ENCODE peak calls at places on chromosomes 12 and 14, in eight cellular contexts. One of them, this sample, is unnamed.

GRCh38 chr12:59075141-59075540 is 154.8 kb upstream of the LRIG3 start:
- DNase-seq in breast epithelium: no peak
- DNase-seq in sigmoid colon: no peak
- DNase-seq in GM23338: no peak
- DNase-seq in H1: no peak
- DNase-seq in stomach: no peak
- DNase-seq in K562: no peak
- DNase-seq in HL-60: no peak
- DNase-seq in this sample: no peak

GRCh38 chr12:103800252-103800771 is 40.7 kb downstream of the NT5DC3 start:
- DNase-seq in breast epithelium: peak; percentile 51
- DNase-seq in sigmoid colon: peak; percentile 83
- DNase-seq in GM23338: no peak
- DNase-seq in H1: no peak
- DNase-seq in stomach: peak; percentile 68
- DNase-seq in K562: no peak
- DNase-seq in HL-60: peak; percentile 25
- DNase-seq in this sample: no peak

GRCh38 chr14:104290058-104290667 is 151.8 kb downstream of the KIF26A start:
- DNase-seq in breast epithelium: no peak
- DNase-seq in sigmoid colon: peak; percentile 29
- DNase-seq in GM23338: no peak
- DNase-seq in H1: no peak
- DNase-seq in stomach: no peak
- DNase-seq in K562: no peak
- DNase-seq in HL-60: no peak
- DNase-seq in this sample: no peak

GRCh38 chr14:71190691-71191090 is 283.4 kb downstream of the PCNX1 start:
- DNase-seq in breast epithelium: no peak
- DNase-seq in sigmoid colon: no peak
- DNase-seq in GM23338: no peak
- DNase-seq in H1: no peak
- DNase-seq in stomach: no peak
- DNase-seq in K562: no peak
- DNase-seq in HL-60: no peak
- DNase-seq in this sample: no peak

GRCh38 chr14:20797159-20797558 is 5.5 kb downstream of the RNASE1 start:
- DNase-seq in breast epithelium: no peak
- DNase-seq in sigmoid colon: no peak
- DNase-seq in GM23338: no peak
- DNase-seq in H1: no peak
- DNase-seq in stomach: no peak
- DNase-seq in K562: no peak
- DNase-seq in HL-60: no peak
- DNase-seq in this sample: no peak

GRCh38 chr14:78143489-78144145 is 26.6 kb upstream of the NRXN3 start:
- DNase-seq in breast epithelium: no peak
- DNase-seq in sigmoid colon: no peak
- DNase-seq in GM23338: no peak
- DNase-seq in H1: no peak
- DNase-seq in stomach: no peak
- DNase-seq in K562: peak; percentile 21
- DNase-seq in HL-60: no peak
- DNase-seq in this sample: no peak

GRCh38 chr14:103401223-103402214 is 16.3 kb downstream of the MARK3 start:
- DNase-seq in breast epithelium: no peak
- DNase-seq in sigmoid colon: no peak
- DNase-seq in GM23338: peak; percentile 23
- DNase-seq in H1: no peak
- DNase-seq in stomach: no peak
- DNase-seq in K562: no peak
- DNase-seq in HL-60: no peak
- DNase-seq in this sample: no peak

GRCh38 chr12:41189395-41190251 is 1.5 kb downstream of the PDZRN4 start:
- DNase-seq in breast epithelium: no peak
- DNase-seq in sigmoid colon: peak; percentile 89
- DNase-seq in GM23338: peak; percentile 45
- DNase-seq in H1: peak; percentile 55
- DNase-seq in stomach: no peak
- DNase-seq in K562: no peak
- DNase-seq in HL-60: no peak
- DNase-seq in this sample: no peak

GRCh38 chr12:52220456-52220855 is 12.6 kb upstream of the KRT7 start:
- DNase-seq in breast epithelium: no peak
- DNase-seq in sigmoid colon: peak; percentile 14
- DNase-seq in GM23338: no peak
- DNase-seq in H1: no peak
- DNase-seq in stomach: no peak
- DNase-seq in K562: no peak
- DNase-seq in HL-60: no peak
- DNase-seq in this sample: no peak

GRCh38 chr12:106672308-106673085 is 89.7 kb downstream of the RFX4 start:
- DNase-seq in breast epithelium: no peak
- DNase-seq in sigmoid colon: no peak
- DNase-seq in GM23338: peak; percentile 61
- DNase-seq in H1: peak; percentile 40
- DNase-seq in stomach: no peak
- DNase-seq in K562: no peak
- DNase-seq in HL-60: no peak
- DNase-seq in this sample: no peak

GRCh38 chr12:117514016-117514415 is 152.6 kb upstream of the NOS1 start:
- DNase-seq in breast epithelium: no peak
- DNase-seq in sigmoid colon: no peak
- DNase-seq in GM23338: peak; percentile 33
- DNase-seq in H1: no peak
- DNase-seq in stomach: peak; percentile 50
- DNase-seq in K562: no peak
- DNase-seq in HL-60: no peak
- DNase-seq in this sample: no peak

GRCh38 chr14:61681413-61681812 is 13.9 kb upstream of the HIF1A start:
- DNase-seq in breast epithelium: no peak
- DNase-seq in sigmoid colon: no peak
- DNase-seq in GM23338: no peak
- DNase-seq in H1: no peak
- DNase-seq in stomach: no peak
- DNase-seq in K562: no peak
- DNase-seq in HL-60: no peak
- DNase-seq in this sample: no peak

GRCh38 chr14:42023452-42023851 is 416.8 kb downstream of the LRFN5 start:
- DNase-seq in breast epithelium: no peak
- DNase-seq in sigmoid colon: no peak
- DNase-seq in GM23338: no peak
- DNase-seq in H1: no peak
- DNase-seq in stomach: no peak
- DNase-seq in K562: no peak
- DNase-seq in HL-60: no peak
- DNase-seq in this sample: no peak

GRCh38 chr14:75452900-75453816 is 25.3 kb downstream of the JDP2 start:
- DNase-seq in breast epithelium: peak; percentile 88
- DNase-seq in sigmoid colon: peak; percentile 92
- DNase-seq in GM23338: peak; percentile 97
- DNase-seq in H1: peak; percentile 82
- DNase-seq in stomach: no peak
- DNase-seq in K562: no peak
- DNase-seq in HL-60: no peak
- DNase-seq in this sample: no peak

GRCh38 chr12:100437038-100437841 is 36.4 kb upstream of the NR1H4 start:
- DNase-seq in breast epithelium: no peak
- DNase-seq in sigmoid colon: no peak
- DNase-seq in GM23338: no peak
- DNase-seq in H1: no peak
- DNase-seq in stomach: no peak
- DNase-seq in K562: no peak
- DNase-seq in HL-60: no peak
- DNase-seq in this sample: no peak

GRCh38 chr14:105061428-105062047 is 3.7 kb downstream of the GPR132 start:
- DNase-seq in breast epithelium: no peak
- DNase-seq in sigmoid colon: peak; percentile 76
- DNase-seq in GM23338: no peak
- DNase-seq in H1: no peak
- DNase-seq in stomach: peak; percentile 44
- DNase-seq in K562: no peak
- DNase-seq in HL-60: peak; percentile 73
- DNase-seq in this sample: peak; percentile 56

GRCh38 chr12:131564843-131565242 is 146.0 kb upstream of the SFSWAP start:
- DNase-seq in breast epithelium: no peak
- DNase-seq in sigmoid colon: no peak
- DNase-seq in GM23338: no peak
- DNase-seq in H1: no peak
- DNase-seq in stomach: no peak
- DNase-seq in K562: no peak
- DNase-seq in HL-60: no peak
- DNase-seq in this sample: no peak

GRCh38 chr14:48967419-48967818 is 618.8 kb downstream of the RPS29 start:
- DNase-seq in breast epithelium: no peak
- DNase-seq in sigmoid colon: no peak
- DNase-seq in GM23338: no peak
- DNase-seq in H1: no peak
- DNase-seq in stomach: no peak
- DNase-seq in K562: no peak
- DNase-seq in HL-60: no peak
- DNase-seq in this sample: no peak

GRCh38 chr12:1471224-1471623 is 123.2 kb downstream of the FBXL14 start:
- DNase-seq in breast epithelium: no peak
- DNase-seq in sigmoid colon: no peak
- DNase-seq in GM23338: no peak
- DNase-seq in H1: no peak
- DNase-seq in stomach: no peak
- DNase-seq in K562: no peak
- DNase-seq in HL-60: no peak
- DNase-seq in this sample: no peak

GRCh38 chr14:100076133-100076532 is 10.9 kb downstream of the EVL start:
- DNase-seq in breast epithelium: no peak
- DNase-seq in sigmoid colon: no peak
- DNase-seq in GM23338: peak; percentile 79
- DNase-seq in H1: no peak
- DNase-seq in stomach: no peak
- DNase-seq in K562: peak; percentile 57
- DNase-seq in HL-60: peak; percentile 90
- DNase-seq in this sample: no peak

DNA sequence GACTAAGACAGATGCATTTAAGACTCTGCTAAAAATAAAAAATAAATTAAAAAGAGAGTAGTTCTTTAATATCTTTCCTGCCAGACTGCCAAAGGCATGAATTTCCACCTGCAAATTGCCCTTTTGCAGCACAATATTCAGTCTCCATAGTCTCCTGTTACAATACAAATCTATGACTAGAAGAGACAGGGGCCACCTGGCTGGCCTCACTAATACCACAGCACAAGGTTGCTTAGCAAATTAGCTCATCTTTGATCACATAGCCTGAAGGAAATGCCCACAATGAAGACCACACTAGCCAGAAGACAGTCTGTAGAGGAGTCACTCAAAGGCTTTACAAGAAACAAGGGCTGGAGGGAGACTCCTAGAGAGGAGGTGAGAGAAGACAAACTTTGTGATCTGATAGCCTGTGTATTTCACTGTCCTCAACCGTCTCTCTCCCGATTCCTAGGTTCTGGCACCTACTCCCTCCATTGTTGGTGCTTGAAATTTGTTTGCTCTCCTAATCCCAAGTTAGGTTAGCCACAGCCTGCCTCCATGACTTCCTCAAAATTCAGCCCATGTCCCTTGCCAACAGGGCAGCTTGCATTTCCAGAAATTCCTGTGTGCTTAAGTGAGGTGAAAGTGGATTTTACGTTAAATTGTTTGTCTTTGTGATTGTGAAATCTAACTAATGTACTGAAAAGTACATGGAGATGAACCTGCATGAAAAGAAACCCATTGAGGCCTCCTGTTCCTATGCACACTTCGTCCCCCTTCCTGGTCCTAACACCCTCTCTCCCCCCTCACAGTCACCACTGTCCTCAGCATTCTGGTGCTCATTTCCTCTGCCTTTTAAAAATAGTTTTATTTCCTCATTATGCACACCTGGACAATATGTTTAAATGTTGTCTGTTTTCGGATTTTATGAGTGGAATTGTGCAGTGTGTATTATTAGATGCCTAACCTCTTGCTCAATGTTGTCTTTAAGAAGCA is 88.7 kb upstream of the PLXNC1 start:
- DNase-seq in breast epithelium: peak; percentile 51
- DNase-seq in sigmoid colon: no peak
- DNase-seq in GM23338: no peak
- DNase-seq in H1: no peak
- DNase-seq in stomach: peak; percentile 28
- DNase-seq in K562: no peak
- DNase-seq in HL-60: no peak
- DNase-seq in this sample: no peak
- TF ChIP-seq POLR2AphosphoS5 in breast epithelium: no peak
- TF ChIP-seq POLR2AphosphoS5 in sigmoid colon: no peak
- TF ChIP-seq POLR2AphosphoS5 in GM23338: no peak
- TF ChIP-seq POLR2AphosphoS5 in H1: no peak
- TF ChIP-seq POLR2AphosphoS5 in stomach: no peak
- TF ChIP-seq POLR2AphosphoS5 in K562: no peak
- TF ChIP-seq POLR2AphosphoS5 in HL-60: no peak
- TF ChIP-seq POLR2AphosphoS5 in this sample: no peak

GRCh38 chr12:50275545-50275944 is 7.8 kb downstream of the LIMA1 start:
- DNase-seq in breast epithelium: no peak
- DNase-seq in sigmoid colon: no peak
- DNase-seq in GM23338: no peak
- DNase-seq in H1: no peak
- DNase-seq in stomach: peak; percentile 59
- DNase-seq in K562: peak; percentile 62
- DNase-seq in HL-60: no peak
- DNase-seq in this sample: no peak
- TF ChIP-seq POLR2AphosphoS5 in breast epithelium: no peak
- TF ChIP-seq POLR2AphosphoS5 in sigmoid colon: no peak
- TF ChIP-seq POLR2AphosphoS5 in GM23338: no peak
- TF ChIP-seq POLR2AphosphoS5 in H1: no peak
- TF ChIP-seq POLR2AphosphoS5 in stomach: no peak
- TF ChIP-seq POLR2AphosphoS5 in K562: no peak
- TF ChIP-seq POLR2AphosphoS5 in HL-60: no peak
- TF ChIP-seq POLR2AphosphoS5 in this sample: no peak

GRCh38 chr12:130084359-130084758 is 77.9 kb upstream of the FZD10 start:
- DNase-seq in breast epithelium: no peak
- DNase-seq in sigmoid colon: no peak
- DNase-seq in GM23338: no peak
- DNase-seq in H1: no peak
- DNase-seq in stomach: no peak
- DNase-seq in K562: no peak
- DNase-seq in HL-60: no peak
- DNase-seq in this sample: no peak
- TF ChIP-seq POLR2AphosphoS5 in breast epithelium: no peak
- TF ChIP-seq POLR2AphosphoS5 in sigmoid colon: no peak
- TF ChIP-seq POLR2AphosphoS5 in GM23338: no peak
- TF ChIP-seq POLR2AphosphoS5 in H1: no peak
- TF ChIP-seq POLR2AphosphoS5 in stomach: no peak
- TF ChIP-seq POLR2AphosphoS5 in K562: no peak
- TF ChIP-seq POLR2AphosphoS5 in HL-60: no peak
- TF ChIP-seq POLR2AphosphoS5 in this sample: no peak

DNA sequence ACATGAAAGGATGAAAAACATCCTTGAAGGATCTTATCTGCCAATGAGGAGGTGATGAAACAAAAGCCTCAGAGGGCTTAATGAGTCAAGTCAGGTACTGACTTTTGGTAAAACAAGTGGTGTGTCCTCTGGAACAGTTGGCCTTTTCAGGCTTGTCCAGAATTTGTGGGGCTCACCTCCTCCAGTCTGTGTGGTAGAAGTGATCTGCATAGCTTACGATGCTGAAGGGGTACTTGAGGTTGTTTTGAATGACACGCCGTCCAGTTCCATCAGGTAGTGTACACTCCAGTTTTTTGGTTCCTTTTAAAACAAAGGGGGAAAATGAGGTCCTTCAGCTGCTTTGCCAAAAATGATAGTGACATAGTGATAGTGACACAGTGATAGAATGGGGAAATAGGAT is 17.0 kb downstream of the RTRAF start:
- DNase-seq in breast epithelium: no peak
- DNase-seq in sigmoid colon: no peak
- DNase-seq in GM23338: no peak
- DNase-seq in H1: no peak
- DNase-seq in stomach: no peak
- DNase-seq in K562: no peak
- DNase-seq in HL-60: no peak
- DNase-seq in this sample: no peak
- TF ChIP-seq POLR2AphosphoS5 in breast epithelium: no peak
- TF ChIP-seq POLR2AphosphoS5 in sigmoid colon: no peak
- TF ChIP-seq POLR2AphosphoS5 in GM23338: no peak
- TF ChIP-seq POLR2AphosphoS5 in H1: no peak
- TF ChIP-seq POLR2AphosphoS5 in stomach: no peak
- TF ChIP-seq POLR2AphosphoS5 in K562: no peak
- TF ChIP-seq POLR2AphosphoS5 in HL-60: no peak
- TF ChIP-seq POLR2AphosphoS5 in this sample: no peak